ENCODE peak calls at places on chromosomes 16 and 17, in seven cellular contexts. D is lower lobe of right lung, M is breast epithelium, Q is mammary epithelial cell, V is psoas muscle, H is K562, X is IMR-90. A is an unnamed sample.

GRCh38 chr17:73340093-73340596 is 28.3 kb upstream of the CDC42EP4 start:
- DNase-seq in D (peak; percentile 67), M (no peak), Q (peak; percentile 100), V (peak; percentile 48), H (no peak), X (peak; percentile 95), A (no peak)

GRCh38 chr16:19406891-19407491 is 10.7 kb upstream of the TMC5 start:
- DNase-seq in D (no peak), M (no peak), Q (no peak), V (no peak), H (no peak), X (no peak), A (no peak)

GRCh38 chr17:37177234-37177633 is 198.6 kb upstream of the C17orf78 start:
- DNase-seq in D (no peak), M (no peak), Q (peak; percentile 41), V (no peak), H (no peak), X (no peak), A (no peak)

GRCh38 chr17:82536220-82537201 is 17.0 kb downstream of the FOXK2 start:
- DNase-seq in D (peak; percentile 67), M (no peak), Q (peak; percentile 87), V (no peak), H (no peak), X (peak; percentile 86), A (peak; percentile 15)

GRCh38 chr17:50129303-50129945 is 536 bp downstream of the SAMD14 start:
- DNase-seq in D (no peak), M (no peak), Q (no peak), V (no peak), H (no peak), X (peak; percentile 57), A (no peak)

GRCh38 chr17:4118095-4118743 is 24.6 kb downstream of the ZZEF1 start:
- DNase-seq in D (no peak), M (no peak), Q (no peak), V (no peak), H (no peak), X (peak; percentile 10), A (no peak)

GRCh38 chr16:54212893-54213292 is 73.7 kb downstream of the IRX3 start:
- DNase-seq in D (no peak), M (no peak), Q (no peak), V (no peak), H (no peak), X (no peak), A (no peak)

GRCh38 chr16:82041542-82041941 is 6.5 kb downstream of the HSD17B2 start:
- DNase-seq in D (no peak), M (no peak), Q (no peak), V (no peak), H (no peak), X (no peak), A (no peak)

GRCh38 chr16:66617010-66617434 is 12.5 kb downstream of the CMTM3 start:
- DNase-seq in D (no peak), M (no peak), Q (no peak), V (no peak), H (no peak), X (peak; percentile 42), A (no peak)
- H3K36me3 ChIP-seq in D (peaks cover 46% of the 10 kb centered on the region), M (peaks cover 6% of the 10 kb centered on the region), Q (peaks cover 7% of the 10 kb centered on the region), V (peaks cover 36% of the 10 kb centered on the region), H (peaks cover 54% of the 10 kb centered on the region), X (peaks cover 24% of the 10 kb centered on the region), A (no peaks in the 10 kb centered on the region)

GRCh38 chr17:59846391-59847165 is 46.2 kb downstream of the TUBD1 start:
- DNase-seq in D (no peak), M (no peak), Q (peak; percentile 95), V (peak; percentile 41), H (no peak), X (peak; percentile 94), A (no peak)

GRCh38 chr17:59845595-59846390 is 47.0 kb downstream of the TUBD1 start:
- DNase-seq in D (peak; percentile 55), M (peak; percentile 87), Q (peak; percentile 96), V (peak; percentile 43), H (peak; percentile 44), X (peak; percentile 89), A (peak; percentile 66)

GRCh38 chr17:59848778-59849177 is 44.0 kb downstream of the TUBD1 start:
- DNase-seq in D (peak; percentile 90), M (no peak), Q (peak; percentile 48), V (peak; percentile 72), H (no peak), X (peak; percentile 75), A (peak; percentile 86)

GRCh38 chr17:59844884-59845594 is 47.7 kb downstream of the TUBD1 start:
- DNase-seq in D (no peak), M (no peak), Q (peak; percentile 61), V (no peak), H (no peak), X (peak; percentile 70), A (no peak)

GRCh38 chr17:59848385-59848668 is 44.4 kb downstream of the TUBD1 start:
- DNase-seq in D (no peak), M (no peak), Q (no peak), V (no peak), H (no peak), X (no peak), A (no peak)
- H3K27ac ChIP-seq in D (peak overlapping the region; percentile 84), M (peak overlapping the region; percentile 95), Q (no peak overlapping the region), V (peak overlapping the region; percentile 17), H (no peak overlapping the region), X (peak overlapping the region; percentile 78), A (peak overlapping the region; percentile 99)

DNA sequence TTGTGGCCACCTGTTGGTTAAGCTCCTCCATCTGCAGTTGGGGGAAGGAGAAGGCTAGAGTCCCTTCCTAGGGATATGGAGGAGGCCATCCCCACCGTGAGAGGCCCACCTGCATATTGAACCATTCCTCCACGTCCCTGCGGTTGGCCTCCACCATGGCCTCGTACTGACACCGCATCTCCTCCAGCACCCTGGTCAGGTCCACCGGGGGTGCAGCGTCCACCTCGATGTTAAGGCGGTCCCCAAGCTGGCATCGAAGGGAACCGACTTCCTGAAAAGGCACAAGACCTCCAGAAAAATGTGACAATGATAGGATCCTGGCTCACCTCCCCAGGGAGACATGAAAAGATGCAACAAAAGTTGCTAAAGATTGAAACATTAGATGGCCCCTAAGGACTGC is 3.0 kb downstream of the KRT32 start:
- DNase-seq in D (no peak), M (no peak), Q (no peak), V (no peak), H (no peak), X (no peak), A (no peak)
- H3K4me1 ChIP-seq in D (peaks cover 12% of the 10 kb centered on the region), M (no peaks in the 10 kb centered on the region), Q (peaks cover 29% of the 10 kb centered on the region), V (no peaks in the 10 kb centered on the region), H (peaks cover 2% of the 10 kb centered on the region), X (peaks cover 8% of the 10 kb centered on the region), A (peaks cover 5% of the 10 kb centered on the region)

DNA sequence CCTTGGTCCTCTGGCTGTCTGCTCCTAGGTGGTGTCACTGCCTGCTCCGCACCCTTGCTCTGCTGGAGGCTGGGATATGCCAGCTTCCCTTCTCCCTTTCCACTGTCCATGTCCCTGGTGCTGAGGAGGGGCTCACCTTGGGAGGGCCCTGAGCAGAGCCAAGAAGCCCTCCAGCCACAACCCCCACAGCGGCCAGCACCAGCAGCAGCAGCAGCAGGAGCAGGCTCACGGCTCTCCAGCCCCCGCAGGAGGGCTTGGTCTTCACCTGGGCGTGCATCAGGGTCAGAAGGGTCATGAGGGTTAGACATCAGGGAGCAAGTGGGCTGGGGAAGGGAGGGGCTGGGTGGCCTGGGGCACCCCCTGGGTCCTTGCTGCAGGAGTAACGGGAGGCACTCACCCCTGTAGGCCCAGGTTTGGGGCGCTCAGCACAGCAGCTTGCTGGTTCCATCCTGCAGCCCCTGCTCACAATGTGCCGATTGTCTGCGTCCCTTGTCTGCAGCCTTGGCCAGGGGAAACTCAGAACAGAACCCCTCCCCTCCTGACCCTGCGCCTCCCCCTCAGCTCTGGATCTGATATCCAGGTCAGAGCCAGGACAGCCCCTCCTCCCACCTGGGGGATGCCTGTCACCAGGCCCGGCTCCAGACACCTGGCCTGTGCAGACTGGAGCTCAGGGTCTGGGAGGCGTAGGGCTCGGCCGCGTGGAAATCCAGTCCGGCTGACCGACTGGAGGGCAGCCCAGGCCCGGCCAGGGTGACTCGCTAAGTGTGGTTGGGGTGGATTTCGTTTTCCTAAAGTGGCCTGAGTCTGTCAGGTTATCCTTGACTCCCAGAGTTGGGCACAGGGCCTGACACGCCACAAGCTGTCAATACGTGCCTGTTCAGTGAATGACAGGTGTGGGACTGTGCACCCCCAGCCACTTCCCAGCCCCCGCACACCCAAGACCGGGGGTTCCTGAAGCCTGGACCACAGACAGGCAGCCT is at the start of gene BRICD5:
- DNase-seq in D (peak; percentile 43), M (no peak), Q (no peak), V (no peak), H (no peak), X (peak; percentile 19), A (no peak)
- H3K36me3 ChIP-seq in D (peaks cover 40% of the 10 kb centered on the region), M (no peaks in the 10 kb centered on the region), Q (peaks cover 4% of the 10 kb centered on the region), V (peaks cover 38% of the 10 kb centered on the region), H (peaks cover 61% of the 10 kb centered on the region), X (peaks cover 28% of the 10 kb centered on the region), A (no peaks in the 10 kb centered on the region)

GRCh38 chr16:11687606-11688519 is 19.6 kb downstream of the SNN start:
- DNase-seq in D (no peak), M (no peak), Q (no peak), V (no peak), H (no peak), X (no peak), A (no peak)
- H3K27ac ChIP-seq in D (no peak overlapping the region), M (no peak overlapping the region), Q (no peak overlapping the region), V (peak overlapping the region; percentile 44), H (no peak overlapping the region), X (no peak overlapping the region), A (no peak overlapping the region)

DNA sequence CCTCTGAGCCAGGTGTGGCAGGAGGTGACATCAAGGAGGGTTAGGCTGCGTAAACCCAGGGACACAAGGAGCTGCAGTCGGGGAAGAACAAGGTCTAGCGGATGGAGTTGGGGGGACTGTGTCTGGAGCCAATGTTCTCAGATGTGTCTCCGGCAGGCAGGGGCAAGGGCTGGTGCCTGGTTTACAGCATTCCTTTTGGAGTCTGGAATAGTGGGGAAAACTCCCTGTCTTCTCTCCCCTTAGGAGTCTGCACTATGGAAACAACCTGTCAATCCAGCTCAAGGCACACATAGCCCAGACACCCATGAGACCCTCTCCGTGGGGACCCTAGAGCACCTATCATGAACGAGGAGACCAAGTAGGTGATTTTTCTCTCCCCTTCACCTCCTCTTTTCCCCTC is 27.5 kb downstream of the NLRC5 start:
- DNase-seq in D (no peak), M (no peak), Q (no peak), V (no peak), H (no peak), X (no peak), A (no peak)
- H3K4me1 ChIP-seq in D (peaks cover 13% of the 10 kb centered on the region), M (no peaks in the 10 kb centered on the region), Q (peaks cover 7% of the 10 kb centered on the region), V (no peaks in the 10 kb centered on the region), H (no peaks in the 10 kb centered on the region), X (peaks cover 7% of the 10 kb centered on the region), A (peaks cover 45% of the 10 kb centered on the region)

A was measured in left lung.